ENCODE peak calls at places on chromosomes 2 and 18, in ten cellular contexts. M is activated naive CD4-positive, alpha-beta T cell treated with anti-CD3 and anti-CD28 coated beads for 36 hours; Y is Peyer's patch; X is endodermal cell; C is NCI-H1105; H is T-helper 1 cell; I is C1 segment of cervical spinal cord; G is non-pigmented ciliary epithelial cell; B is foreskin fibroblast; V is AG04450. Z is an unnamed sample.
A peak's percentile ranks its signal among the peaks of the same experiment; 100 is the strongest.

GRCh38 chr2:202408546-202409140 is 32.5 kb downstream of the BMPR2 start:
- DNase-seq in Y (no peak), H (no peak), G (peak; percentile 10), X (no peak), C (no peak), M (no peak), B (no peak), V (no peak), I (no peak), Z (no peak)

GRCh38 chr2:240575101-240575965 is 7.0 kb downstream of the RNPEPL1 start:
- DNase-seq in B (no peak), H (no peak), X (no peak), V (no peak), G (no peak), M (no peak), Y (no peak), I (no peak), C (no peak), Z (no peak)

GRCh38 chr2:42249887-42250286 is 80.7 kb downstream of the EML4 start:
- DNase-seq in I (no peak), X (no peak), H (no peak), B (no peak), C (peak; percentile 94), M (no peak), Y (no peak), G (no peak), V (no peak), Z (no peak)

GRCh38 chr18:41459657-41460056 is 495.4 kb upstream of the PIK3C3 start:
- DNase-seq in I (no peak), V (no peak), Y (no peak), C (no peak), H (no peak), B (no peak), M (no peak), X (no peak), G (no peak), Z (no peak)

GRCh38 chr2:222241054-222241453 is 57.7 kb downstream of the PAX3 start:
- DNase-seq in Y (no peak), X (no peak), V (no peak), B (no peak), C (peak; percentile 72), H (no peak), G (no peak), M (no peak), I (no peak), Z (no peak)

GRCh38 chr2:100240386-100240785 is 81.9 kb downstream of the LONRF2 start:
- DNase-seq in G (no peak), C (no peak), X (no peak), V (no peak), I (no peak), H (no peak), M (no peak), B (no peak), Y (no peak), Z (no peak)

GRCh38 chr18:9474103-9474982 is 970 bp upstream of the RALBP1 start:
- DNase-seq in G (peak; percentile 40), V (no peak), M (no peak), C (peak; percentile 5), B (peak; percentile 72), X (peak; percentile 59), Y (no peak), H (no peak), I (no peak), Z (peak; percentile 87)

GRCh38 chr2:68839260-68839833 is 31.9 kb downstream of the BMP10 start:
- DNase-seq in V (no peak), X (peak; percentile 70), G (no peak), C (no peak), H (peak; percentile 37), I (no peak), Y (no peak), B (no peak), M (peak; percentile 62), Z (no peak)

GRCh38 chr2:171482877-171483276 is 39.4 kb upstream of the CYBRD1 start:
- DNase-seq in G (no peak), C (no peak), M (no peak), H (no peak), I (no peak), B (no peak), X (peak; percentile 66), Y (no peak), V (no peak), Z (no peak)

GRCh38 chr2:216139884-216140283 is 30.7 kb downstream of the XRCC5 start:
- DNase-seq in I (no peak), M (peak; percentile 66), Y (peak; percentile 26), G (no peak), V (no peak), X (peak; percentile 65), C (no peak), B (no peak), H (peak; percentile 47), Z (peak; percentile 46)

GRCh38 chr2:239042046-239042445 is 194.2 kb downstream of the TWIST2 start:
- DNase-seq in Y (no peak), C (no peak), H (no peak), G (no peak), I (no peak), B (no peak), X (no peak), V (no peak), M (no peak), Z (no peak)

GRCh38 chr2:60512063-60512622 is 41.3 kb downstream of the BCL11A start:
- DNase-seq in C (no peak), H (no peak), I (no peak), V (no peak), M (no peak), Y (peak; percentile 64), B (no peak), G (no peak), X (no peak), Z (no peak)

GRCh38 chr18:74551936-74552555 is 17.7 kb downstream of the CNDP1 start:
- DNase-seq in C (peak; percentile 84), I (peak; percentile 81), M (peak; percentile 88), B (peak; percentile 74), X (peak; percentile 93), Y (peak; percentile 81), V (peak; percentile 54), G (peak; percentile 50), H (peak; percentile 70), Z (peak; percentile 70)

GRCh38 chr2:88554189-88554588 is 73.1 kb downstream of the EIF2AK3 start:
- DNase-seq in H (no peak), C (no peak), Y (no peak), G (no peak), X (peak; percentile 77), V (no peak), I (no peak), B (no peak), M (no peak), Z (peak; percentile 24)

GRCh38 chr18:21167641-21168372 is 56.2 kb upstream of the ROCK1 start:
- DNase-seq in H (no peak), G (no peak), V (no peak), X (peak; percentile 90), C (peak; percentile 91), I (no peak), Y (no peak), B (no peak), M (no peak), Z (peak; percentile 35)

GRCh38 chr2:12960671-12961070 is 243.9 kb downstream of the TRIB2 start:
- DNase-seq in H (no peak), C (no peak), Y (no peak), V (no peak), I (no peak), M (no peak), B (no peak), G (no peak), X (no peak), Z (no peak)

GRCh38 chr2:149098722-149099121 is 60.2 kb downstream of the LYPD6B start:
- DNase-seq in B (peak; percentile 9), H (no peak), V (no peak), M (no peak), C (no peak), G (peak; percentile 40), Y (no peak), I (no peak), X (no peak), Z (peak; percentile 69)

GRCh38 chr2:45883601-45884000 is 232.1 kb downstream of the PRKCE start:
- DNase-seq in C (no peak), G (no peak), B (no peak), H (no peak), V (no peak), I (no peak), X (no peak), M (no peak), Y (no peak), Z (no peak)

GRCh38 chr2:122433123-122433754 is 677.8 kb downstream of the TSN start:
- DNase-seq in G (no peak), M (no peak), B (no peak), I (no peak), C (no peak), H (no peak), X (no peak), V (no peak), Y (no peak), Z (no peak)

GRCh38 chr2:155895016-155895415 is 437.5 kb downstream of the NR4A2 start:
- DNase-seq in Y (no peak), I (no peak), M (no peak), B (no peak), H (no peak), G (peak; percentile 34), X (no peak), V (no peak), C (no peak), Z (no peak)

GRCh38 chr2:60520477-60520876 is 33.0 kb downstream of the BCL11A start:
- DNase-seq in B (no peak), Y (no peak), H (no peak), V (no peak), M (no peak), G (no peak), C (no peak), I (no peak), X (peak; percentile 76), Z (no peak)

GRCh38 chr2:45307147-45307546 is 297.9 kb upstream of the SIX2 start:
- DNase-seq in M (no peak), I (no peak), G (no peak), V (no peak), Y (no peak), C (no peak), H (no peak), B (no peak), X (no peak), Z (no peak)

GRCh38 chr2:65985986-65986385 is 448.9 kb upstream of the MEIS1 start:
- DNase-seq in X (no peak), H (no peak), M (no peak), I (no peak), Y (no peak), V (no peak), B (no peak), G (no peak), C (no peak), Z (no peak)

GRCh38 chr2:215948051-215948450 is 65.3 kb downstream of the MREG start:
- DNase-seq in H (no peak), V (no peak), M (no peak), Y (no peak), X (no peak), C (no peak), G (no peak), I (no peak), B (no peak), Z (no peak)

GRCh38 chr2:453132-453531 is 165.2 kb upstream of the ALKAL2 start:
- DNase-seq in I (no peak), V (no peak), B (no peak), Y (no peak), M (no peak), C (no peak), X (no peak), G (no peak), H (no peak), Z (no peak)

GRCh38 chr2:231361701-231362588 is 33.6 kb upstream of the B3GNT7 start:
- DNase-seq in I (no peak), C (no peak), M (peak; percentile 21), Y (peak; percentile 25), X (peak; percentile 55), H (peak; percentile 27), B (no peak), G (no peak), V (no peak), Z (no peak)

GRCh38 chr2:146931109-146931508 is 913.7 kb upstream of the ACVR2A start:
- DNase-seq in C (no peak), H (no peak), X (peak; percentile 45), V (no peak), G (no peak), I (no peak), B (no peak), Y (no peak), M (no peak), Z (no peak)

GRCh38 chr2:15031745-15032240 is 399.3 kb downstream of the LRATD1 start:
- DNase-seq in I (no peak), X (peak; percentile 76), V (no peak), M (no peak), Y (no peak), G (no peak), H (no peak), C (no peak), B (no peak), Z (no peak)